ENCODE peak calls at places on chromosomes 12 and 14, in five cellular contexts. M is GM23338, D is thyroid gland, W is right lobe of liver, L is BE2C. Q is an unnamed sample. For H3K4me1, the result is how much of the 10 kb centered on the place peaks cover.

GRCh38 chr14:89479802-89480201 is 62.8 kb upstream of the FOXN3 start:
- DNase-seq in L (no peak), D (no peak), W (no peak), M (no peak), Q (no peak)

GRCh38 chr12:106074706-106075392 is 63.9 kb downstream of the NUAK1 start:
- DNase-seq in W (no peak), D (no peak), M (no peak), L (no peak), Q (no peak)

GRCh38 chr12:91778091-91778819 is 367.4 kb downstream of the BTG1 start:
- DNase-seq in W (no peak), L (no peak), M (no peak), D (peak), Q (no peak)

GRCh38 chr12:58171914-58172313 is 230.5 kb downstream of the ATP23 start:
- DNase-seq in W (no peak), L (no peak), M (no peak), D (peak), Q (no peak)

GRCh38 chr14:99600232-99600888 is 3.6 kb downstream of the CCDC85C start:
- DNase-seq in D (no peak), W (no peak), M (no peak), L (no peak), Q (no peak)

GRCh38 chr14:95157987-95158712 is 821 bp upstream of the DICER1 start:
- DNase-seq in W (no peak), D (no peak), M (peak), L (no peak), Q (no peak)

GRCh38 chr12:100718212-100718611 is 76.4 kb upstream of the ANO4 start:
- DNase-seq in W (no peak), M (no peak), L (no peak), D (no peak), Q (no peak)

GRCh38 chr12:6056406-6057211 is 67.9 kb downstream of the VWF start:
- DNase-seq in W (peak), D (peak), L (peak), M (peak), Q (no peak)

GRCh38 chr12:122336015-122336946 is 70.0 kb upstream of the VPS33A start:
- DNase-seq in M (peak), L (peak), W (peak), D (peak), Q (no peak)

GRCh38 chr12:33357181-33357580 is 82.4 kb downstream of the SYT10 start:
- DNase-seq in D (no peak), L (no peak), W (no peak), M (no peak), Q (no peak)

GRCh38 chr14:75537071-75537470 is 14.8 kb downstream of the BATF start:
- DNase-seq in M (no peak), L (no peak), W (no peak), D (no peak), Q (no peak)

GRCh38 chr14:33123281-33123680 is 184.6 kb downstream of the NPAS3 start:
- DNase-seq in D (no peak), W (no peak), L (no peak), M (no peak), Q (no peak)

GRCh38 chr14:79575032-79575431 is 636.3 kb downstream of the DIO2 start:
- DNase-seq in D (no peak), L (no peak), W (no peak), M (no peak), Q (no peak)

GRCh38 chr12:27179399-27180214 is 64.5 kb upstream of the STK38L start:
- DNase-seq in M (no peak), L (no peak), W (no peak), D (no peak), Q (no peak)

GRCh38 chr12:2347137-2347843 is 294.5 kb downstream of the CACNA1C start:
- DNase-seq in M (no peak), W (no peak), L (no peak), D (no peak), Q (no peak)

GRCh38 chr12:1972856-1973317 is 31.4 kb downstream of the DCP1B start:
- DNase-seq in M (no peak), W (no peak), D (peak), L (no peak), Q (no peak)

GRCh38 chr12:68317047-68317667 is 15.0 kb downstream of the MDM1 start:
- DNase-seq in L (peak), D (peak), W (no peak), M (peak), Q (no peak)

GRCh38 chr14:69827560-69827959 is 30.5 kb upstream of the SLC10A1 start:
- DNase-seq in W (no peak), D (no peak), L (no peak), M (no peak), Q (no peak)

GRCh38 chr14:88834883-88835431 is 10.5 kb downstream of the TTC8 start:
- DNase-seq in D (no peak), L (no peak), W (no peak), M (no peak), Q (no peak)

GRCh38 chr12:120674172-120674571 is 12.8 kb upstream of the MLEC start:
- DNase-seq in W (no peak), D (no peak), L (peak), M (no peak), Q (no peak)

GRCh38 chr12:30416631-30417030 is 279.0 kb downstream of the IPO8 start:
- DNase-seq in W (no peak), M (no peak), D (no peak), L (no peak), Q (no peak)

GRCh38 chr14:33404054-33404453 is 465.4 kb downstream of the NPAS3 start:
- DNase-seq in L (no peak), D (no peak), W (no peak), M (no peak), Q (no peak)

GRCh38 chr14:30069536-30069935 is 141.9 kb upstream of the PRKD1 start:
- DNase-seq in M (no peak), W (no peak), D (no peak), L (no peak), Q (no peak)

GRCh38 chr12:25644964-25645363 is 91.9 kb upstream of the LMNTD1 start:
- DNase-seq in D (no peak), W (no peak), L (no peak), M (no peak), Q (no peak)

GRCh38 chr14:68580676-68581075 is 212.2 kb downstream of the ZFP36L1 start:
- DNase-seq in L (no peak), W (no peak), M (no peak), D (no peak), Q (no peak)
- H3K4me1 ChIP-seq in L (under half), W (under half), M (under half), D (under half), Q (under half)

GRCh38 chr12:132237772-132238486 is 91.5 kb downstream of the GALNT9 start:
- DNase-seq in M (no peak), L (no peak), W (peak), D (no peak), Q (peak)

GRCh38 chr12:132235116-132235820 is 91.0 kb downstream of the NOC4L start:
- DNase-seq in D (no peak), M (no peak), L (no peak), W (no peak), Q (peak)

GRCh38 chr12:132236129-132236929 is 92.1 kb downstream of the NOC4L start:
- DNase-seq in L (no peak), D (no peak), W (no peak), M (no peak), Q (peak)

GRCh38 chr12:132238487-132239248 is 90.7 kb downstream of the GALNT9 start:
- DNase-seq in D (no peak), M (no peak), L (no peak), W (peak), Q (peak)

GRCh38 chr12:132236930-132237771 is 92.2 kb downstream of the GALNT9 start:
- DNase-seq in M (no peak), W (no peak), D (no peak), L (no peak), Q (peak)
- H3K4me3 ChIP-seq in M (no peak), W (no peak), D (no peak), L (no peak), Q (no peak)

DNA sequence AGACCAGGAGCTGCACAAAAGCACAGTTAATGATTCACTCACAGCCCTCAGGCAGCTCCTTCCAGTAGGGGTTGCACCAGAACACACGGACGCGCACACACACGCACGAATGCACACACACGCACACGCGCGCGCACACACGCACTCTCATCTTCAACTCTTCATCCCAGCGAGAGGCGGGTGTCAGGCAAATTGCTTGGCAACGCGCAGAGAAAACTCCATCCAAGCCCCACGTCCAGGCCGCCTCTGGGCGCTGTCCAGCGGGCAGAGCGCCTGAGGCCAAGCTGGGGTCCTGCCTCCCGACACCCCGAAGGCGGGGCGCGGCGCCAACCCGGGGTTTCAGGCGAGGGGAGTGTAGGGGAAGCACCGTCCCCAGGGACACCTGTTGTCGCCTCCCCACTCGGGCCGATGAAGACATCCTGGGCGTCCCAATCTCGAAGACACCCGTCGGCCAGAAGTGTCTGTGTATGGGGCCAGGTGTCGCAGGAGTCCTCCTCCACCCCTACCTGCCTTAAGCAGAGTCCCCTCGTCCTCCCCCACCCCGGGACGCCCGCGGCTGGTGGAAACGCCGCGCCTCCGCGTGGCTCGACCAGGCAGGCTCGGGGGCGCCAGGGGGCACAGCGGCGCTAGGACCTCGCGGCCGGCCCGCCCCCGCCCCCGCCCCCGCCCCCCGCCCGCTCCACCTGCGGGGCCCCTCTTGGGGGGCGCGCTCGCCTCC is 35.6 kb upstream of the STON2 start:
- DNase-seq in M (peak), W (peak), D (peak), L (peak), Q (peak)
- H3K4me1 ChIP-seq in M (under half), W (under half), D (under half), L (under half), Q (under half)

DNA sequence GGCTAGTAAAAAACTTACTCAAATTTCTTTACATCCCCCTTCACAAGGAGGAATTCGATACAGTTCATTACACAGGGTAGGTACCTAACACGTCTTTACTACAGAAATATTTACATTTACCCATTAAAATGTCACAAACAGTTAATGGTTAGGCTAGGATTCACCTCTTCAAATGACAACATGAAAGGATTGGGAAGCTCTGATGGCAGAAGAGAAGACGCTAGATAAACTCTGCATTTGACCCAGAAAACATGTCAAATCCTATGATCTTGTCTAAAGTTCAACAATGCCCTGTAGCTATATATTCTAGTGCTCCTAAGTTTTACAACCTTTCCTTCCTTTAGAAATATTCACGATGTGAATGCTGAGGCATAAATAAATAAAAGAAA is 64.8 kb downstream of the DENND5B start:
- DNase-seq in W (no peak), M (no peak), D (no peak), L (no peak), Q (no peak)
- H3K4me3 ChIP-seq in W (no peak), M (no peak), D (no peak), L (no peak), Q (no peak)

GRCh38 chr14:68630611-68631013 is 162.3 kb downstream of the ZFP36L1 start:
- DNase-seq in L (no peak), D (peak), M (no peak), W (no peak), Q (no peak)
- H3K4me1 ChIP-seq in L (under half), D (half or more), M (under half), W (under half), Q (under half)

GRCh38 chr12:71837356-71837755 is 2.2 kb upstream of the TBC1D15 start:
- DNase-seq in M (no peak), L (no peak), W (no peak), D (no peak), Q (no peak)

GRCh38 chr12:71838661-71839060 is 898 bp upstream of the TBC1D15 start:
- DNase-seq in M (no peak), L (no peak), W (no peak), D (no peak), Q (no peak)

GRCh38 chr12:71840226-71840847 is 778 bp downstream of the TBC1D15 start:
- DNase-seq in L (no peak), D (no peak), M (peak), W (no peak), Q (no peak)

DNA sequence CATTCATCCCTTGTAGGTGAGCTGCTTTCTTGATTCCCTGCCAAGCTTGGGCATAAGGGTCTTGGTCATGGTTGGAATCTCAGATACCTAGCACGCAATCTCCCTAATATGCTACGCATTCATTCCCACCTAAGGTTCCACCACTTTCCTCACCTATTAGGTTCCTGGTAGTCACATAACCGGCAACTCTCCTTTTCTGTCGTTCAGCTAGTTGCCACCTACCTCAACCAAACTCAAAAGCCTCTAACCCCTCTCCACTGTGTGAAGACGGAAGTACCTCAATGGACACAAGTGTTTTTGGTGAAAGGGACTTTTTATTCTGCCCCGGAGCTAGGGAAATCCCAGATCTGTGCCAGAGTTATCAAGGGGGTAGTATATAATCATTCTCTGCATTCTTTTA is 1.3 kb upstream of the TBC1D15 start:
- DNase-seq in D (no peak), M (no peak), L (no peak), W (no peak), Q (no peak)
- H3K4me3 ChIP-seq in D (no peak), M (no peak), L (no peak), W (no peak), Q (no peak)

DNA sequence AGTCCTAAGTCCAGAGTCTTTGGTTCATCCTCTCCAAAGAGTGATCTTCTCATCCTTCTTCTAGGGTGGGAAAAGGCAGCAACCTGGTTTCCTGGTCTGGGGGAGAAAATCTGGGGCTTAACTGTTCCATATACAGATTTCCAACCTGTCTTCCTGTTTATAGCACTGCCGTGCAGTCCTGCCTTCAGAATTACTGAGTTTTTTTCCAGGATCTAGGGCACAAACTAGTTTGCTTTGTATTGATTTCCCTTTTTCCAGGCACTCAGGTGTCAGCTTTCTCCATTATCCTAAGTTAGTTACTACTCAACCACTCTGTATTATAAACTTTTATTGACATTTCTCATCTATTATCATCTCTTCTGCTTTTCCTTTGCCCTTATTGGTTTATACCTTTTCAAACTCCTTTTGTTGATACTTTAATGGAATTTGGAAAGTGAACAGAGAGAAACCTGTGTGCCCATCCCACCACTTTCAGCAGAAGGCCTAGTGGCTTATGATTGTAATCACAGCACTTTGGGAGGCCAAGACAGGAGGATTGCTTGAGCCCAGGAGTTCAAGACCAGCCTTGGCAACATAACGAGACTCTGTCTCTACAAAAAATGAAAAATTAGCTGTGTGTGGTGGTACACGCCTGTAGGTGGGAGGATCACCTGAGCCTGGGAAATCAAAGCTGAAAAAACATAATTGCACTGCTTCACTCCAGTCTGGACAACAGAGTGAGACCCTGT is 4.1 kb upstream of the LYZ start:
- DNase-seq in L (no peak), D (no peak), M (no peak), W (no peak), Q (no peak)
- H3K4me1 ChIP-seq in L (under half), D (under half), M (under half), W (under half), Q (under half)

GRCh38 chr12:109716092-109716479 is 2.5 kb downstream of the FAM222A start:
- DNase-seq in W (no peak), M (no peak), L (peak), D (no peak), Q (no peak)
- H3K4me3 ChIP-seq in W (no peak), M (no peak), L (peak), D (no peak), Q (no peak)

GRCh38 chr12:52569726-52570125 is 3.9 kb downstream of the KRT74 start:
- DNase-seq in L (no peak), D (no peak), W (no peak), M (peak), Q (no peak)
- H3K4me1 ChIP-seq in L (under half), D (under half), W (under half), M (under half), Q (under half)

GRCh38 chr12:132522586-132523380 is 32.8 kb downstream of the FBRSL1 start:
- DNase-seq in D (peak), L (no peak), W (no peak), M (no peak), Q (no peak)
- H3K4me3 ChIP-seq in D (no peak), L (no peak), W (no peak), M (no peak), Q (no peak)

Q was measured in RWPE2.